ENCODE peak calls at places on chromosomes 1 and 21, in four cellular contexts. M is kidney epithelial cell, Z is astrocyte, O is tibial nerve. R is an unnamed sample.

GRCh38 chr1:105427543-105427942 is 1628.9 kb upstream of the PRMT6 start:
- DNase-seq in M (no peak), Z (no peak), O (no peak), R (no peak)

GRCh38 chr1:232728507-232729263 is 76.5 kb upstream of the MAP10 start:
- DNase-seq in M (no peak), Z (peak), O (no peak), R (no peak)

GRCh38 chr1:36397083-36397377 is 678 bp downstream of the LSM10 start:
- DNase-seq in M (no peak), Z (no peak), O (no peak), R (no peak)

GRCh38 chr1:242184955-242185354 is 186.1 kb upstream of the MAP1LC3C start:
- DNase-seq in M (no peak), Z (no peak), O (no peak), R (no peak)

GRCh38 chr1:206005234-206005633 is 2.0 kb upstream of the RAB7B start:
- DNase-seq in M (no peak), Z (no peak), O (no peak), R (no peak)

GRCh38 chr21:34846214-34846575 is 177.4 kb downstream of the CLIC6 start:
- DNase-seq in M (no peak), Z (no peak), O (no peak), R (no peak)

GRCh38 chr1:243264718-243265117 is 8.9 kb downstream of the SDCCAG8 start:
- DNase-seq in M (no peak), Z (peak), O (no peak), R (no peak)

GRCh38 chr1:67191668-67192520 is 25.6 kb downstream of the IL23R start:
- DNase-seq in M (no peak), Z (no peak), O (no peak), R (no peak)

GRCh38 chr1:4055677-4055967 is 155.6 kb upstream of the C1orf174 start:
- DNase-seq in M (no peak), Z (no peak), O (no peak), R (no peak)

DNA sequence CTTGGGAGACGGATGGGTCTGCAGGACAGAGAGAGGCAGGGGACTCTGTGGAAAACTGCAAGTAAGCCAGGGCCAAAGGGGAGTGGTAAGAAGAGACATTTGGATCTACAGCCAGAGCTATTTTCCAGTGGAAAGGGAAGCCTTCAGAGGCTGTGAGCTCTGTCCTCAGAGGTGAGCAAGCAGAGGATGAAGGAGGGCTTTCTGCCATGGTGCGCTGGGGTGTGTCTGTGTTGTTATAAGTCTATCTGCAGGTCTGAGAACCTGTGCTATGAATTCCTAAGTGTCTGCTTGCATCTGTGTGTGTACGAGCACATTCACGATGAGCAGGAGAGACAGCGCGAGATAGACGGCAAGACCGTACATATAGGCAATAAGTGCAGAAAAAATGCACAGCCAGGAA is 26.9 kb downstream of the DMBX1 start:
- DNase-seq in M (no peak), Z (no peak), O (no peak), R (no peak)
- H3K4me3 ChIP-seq in M (no peak), Z (no peak), O (no peak), R (no peak)

GRCh38 chr1:56578664-56578962 is 750 bp downstream of the PLPP3 start:
- DNase-seq in M (no peak), Z (no peak), O (no peak), R (no peak)

GRCh38 chr1:56580771-56581170 is 1.4 kb upstream of the PLPP3 start:
- DNase-seq in M (no peak), Z (no peak), O (no peak), R (no peak)

GRCh38 chr1:56576880-56577858 is 2.2 kb downstream of the PLPP3 start:
- DNase-seq in M (no peak), Z (no peak), O (no peak), R (no peak)

GRCh38 chr1:56577859-56578663 is 1.3 kb downstream of the PLPP3 start:
- DNase-seq in M (no peak), Z (peak), O (no peak), R (peak)

GRCh38 chr1:56578963-56579875 is at the start of gene PLPP3:
- DNase-seq in M (peak), Z (peak), O (peak), R (peak)
- TF ChIP-seq CTCF in M (peak), Z (peak), O (peak), R (peak)

GRCh38 chr1:218363141-218363540 is 18.0 kb downstream of the TGFB2 start:
- DNase-seq in M (no peak), Z (no peak), O (no peak), R (no peak)
- H3K4me3 ChIP-seq in M (no peak), Z (no peak), O (no peak), R (no peak)

DNA sequence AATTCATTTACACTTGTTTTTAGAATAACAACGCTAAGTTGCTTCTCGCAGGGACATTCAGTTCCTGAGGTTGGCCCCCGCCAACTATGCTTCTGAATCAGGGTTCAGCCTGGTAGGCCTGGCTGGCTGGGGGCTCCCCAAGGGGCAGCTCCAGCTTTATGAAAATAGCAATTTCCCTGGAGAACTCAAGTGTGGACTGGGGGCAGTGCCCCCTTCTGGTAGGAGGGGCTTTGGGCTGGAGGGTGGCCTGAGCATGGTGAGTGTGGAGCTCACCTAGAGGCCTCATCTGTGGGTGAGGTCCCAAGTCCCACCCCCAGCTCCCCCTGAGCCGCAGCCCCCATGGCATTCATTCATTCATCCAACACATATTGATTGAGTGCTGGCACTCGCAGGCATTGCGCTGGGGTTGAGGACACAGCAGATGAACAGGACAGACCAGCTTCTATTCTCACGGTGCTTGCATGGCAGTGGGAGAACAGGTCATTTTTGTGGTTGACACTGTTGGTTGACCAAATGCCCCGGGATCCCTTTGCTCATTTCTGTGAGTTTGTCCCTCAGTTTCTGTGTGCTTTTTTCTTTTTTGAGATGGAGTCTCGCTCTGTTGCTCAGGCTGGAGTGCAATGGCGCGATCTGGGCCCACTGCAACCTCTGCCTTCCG is 79.2 kb downstream of the UBIAD1 start:
- DNase-seq in M (no peak), Z (no peak), O (no peak), R (no peak)
- TF ChIP-seq CTCF in M (no peak), Z (no peak), O (no peak), R (no peak)

GRCh38 chr1:235012436-235013210 is 116.0 kb downstream of the TOMM20 start:
- DNase-seq in M (no peak), Z (no peak), O (no peak), R (no peak)

GRCh38 chr1:235013512-235013911 is 115.1 kb downstream of the TOMM20 start:
- DNase-seq in M (no peak), Z (no peak), O (no peak), R (no peak)

GRCh38 chr1:235009561-235010306 is 118.9 kb downstream of the TOMM20 start:
- DNase-seq in M (no peak), Z (no peak), O (no peak), R (no peak)

GRCh38 chr1:235011064-235011598 is 117.5 kb downstream of the TOMM20 start:
- DNase-seq in M (no peak), Z (no peak), O (no peak), R (no peak)

DNA sequence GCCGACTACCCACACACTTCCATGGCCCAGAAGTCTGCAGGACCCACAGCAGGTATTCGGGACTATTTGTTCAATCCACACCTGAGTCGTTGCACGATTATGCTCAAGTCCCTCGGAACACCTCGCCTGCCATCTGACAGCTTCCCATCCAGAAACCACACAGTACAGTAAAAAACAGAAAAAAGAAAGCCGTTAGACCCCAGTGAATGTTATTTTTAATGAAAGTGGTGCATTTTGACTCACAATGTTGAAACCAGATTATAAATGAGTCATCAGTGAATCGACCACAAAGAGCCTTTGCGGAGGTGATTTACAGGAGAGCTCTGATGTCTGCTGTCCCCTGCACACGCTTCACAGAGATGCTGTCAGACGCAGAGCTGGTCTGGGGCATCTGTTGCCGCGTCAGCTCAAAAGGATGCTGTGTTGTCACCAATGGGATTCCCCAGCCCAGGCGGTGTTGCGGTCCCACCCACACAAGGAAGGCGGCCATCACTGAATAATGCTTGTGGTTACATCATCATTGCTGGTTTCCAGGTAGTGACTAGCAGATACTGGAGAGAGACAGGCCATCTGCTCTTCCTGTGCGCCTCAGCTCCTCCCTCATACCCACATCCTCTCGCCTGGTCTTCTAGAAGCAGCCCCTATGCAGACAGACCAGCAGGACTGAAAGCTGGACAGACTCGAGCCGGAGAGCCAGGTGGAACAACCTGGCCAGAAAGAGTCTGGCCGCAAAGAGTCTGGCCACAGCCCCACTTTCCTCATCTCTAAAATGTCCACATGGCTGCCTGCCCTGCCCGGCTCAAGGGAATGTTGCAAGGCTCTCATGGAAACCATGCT is 116.8 kb downstream of the TOMM20 start:
- DNase-seq in M (peak), Z (peak), O (no peak), R (peak)
- H3K4me3 ChIP-seq in M (no peak), Z (peak), O (no peak), R (peak)

DNA sequence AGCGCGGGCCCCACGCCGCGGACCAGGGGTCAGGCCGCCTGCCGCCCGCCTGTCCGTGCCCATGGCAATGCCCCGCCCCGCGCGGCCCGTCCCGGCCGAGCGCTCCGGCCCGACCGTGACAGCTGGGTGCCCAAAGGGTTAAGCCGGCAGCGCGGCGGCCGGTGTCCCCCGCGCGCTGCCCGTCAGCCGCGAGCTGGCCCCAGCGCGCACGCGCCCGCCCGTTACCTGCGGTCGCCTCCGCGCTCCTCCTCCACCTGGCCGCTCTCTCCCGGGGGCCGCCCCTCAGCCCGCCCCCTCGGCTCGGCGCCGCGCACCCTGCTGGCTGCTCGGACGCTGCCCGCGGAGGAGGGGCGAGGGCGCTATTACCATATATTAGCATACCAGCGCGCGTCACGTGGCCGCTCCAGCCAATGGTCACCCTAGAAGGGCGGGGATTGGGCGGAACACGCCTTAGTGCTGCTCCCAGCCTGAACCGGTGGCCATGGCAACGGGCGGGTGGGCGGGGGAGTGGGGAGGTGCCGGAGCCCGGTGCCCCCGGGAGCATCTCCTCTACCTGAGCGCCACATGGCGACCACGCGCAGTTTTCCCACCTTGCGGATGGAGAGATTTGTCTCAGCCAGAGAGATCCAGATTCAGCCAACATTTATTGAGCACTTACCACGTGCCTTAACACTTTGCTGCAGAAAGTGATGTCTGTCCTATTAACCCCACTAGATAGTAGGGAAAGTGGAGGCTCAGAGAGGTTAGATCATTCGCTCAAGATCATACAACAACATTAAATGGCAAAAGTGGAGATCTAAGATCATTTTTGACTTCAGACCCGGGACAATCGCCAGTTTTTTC is at the start of gene PHC2:
- DNase-seq in M (peak), Z (peak), O (peak), R (peak)
- TF ChIP-seq CTCF in M (no peak), Z (no peak), O (peak), R (no peak)

GRCh38 chr1:90716552-90717355 is at the start of gene BARHL2:
- DNase-seq in M (no peak), Z (no peak), O (no peak), R (no peak)

GRCh38 chr1:90717665-90718410 is 736 bp upstream of the BARHL2 start:
- DNase-seq in M (no peak), Z (no peak), O (no peak), R (no peak)

GRCh38 chr1:90715334-90715733 is 1.8 kb downstream of the BARHL2 start:
- DNase-seq in M (no peak), Z (no peak), O (no peak), R (no peak)

GRCh38 chr1:90717356-90717664 is 208 bp upstream of the BARHL2 start:
- DNase-seq in M (no peak), Z (no peak), O (no peak), R (no peak)

DNA sequence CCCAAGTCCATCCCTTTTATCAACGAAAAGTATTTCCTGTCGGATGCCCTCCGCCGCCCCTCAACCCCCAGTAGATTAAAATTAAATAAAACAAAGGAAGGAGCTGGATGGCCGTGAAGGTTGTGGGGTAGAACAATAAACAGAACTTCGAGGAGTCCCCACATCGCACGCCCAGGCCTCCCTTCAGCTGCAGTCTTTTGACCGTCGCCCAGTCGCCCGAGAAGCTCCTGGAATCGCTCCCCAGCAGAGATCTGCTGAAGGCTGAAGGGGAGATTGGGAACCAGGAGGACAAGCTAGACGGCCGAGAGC is 905 bp downstream of the BARHL2 start:
- DNase-seq in M (no peak), Z (no peak), O (no peak), R (no peak)
- H3K4me3 ChIP-seq in M (no peak), Z (no peak), O (no peak), R (no peak)

DNA sequence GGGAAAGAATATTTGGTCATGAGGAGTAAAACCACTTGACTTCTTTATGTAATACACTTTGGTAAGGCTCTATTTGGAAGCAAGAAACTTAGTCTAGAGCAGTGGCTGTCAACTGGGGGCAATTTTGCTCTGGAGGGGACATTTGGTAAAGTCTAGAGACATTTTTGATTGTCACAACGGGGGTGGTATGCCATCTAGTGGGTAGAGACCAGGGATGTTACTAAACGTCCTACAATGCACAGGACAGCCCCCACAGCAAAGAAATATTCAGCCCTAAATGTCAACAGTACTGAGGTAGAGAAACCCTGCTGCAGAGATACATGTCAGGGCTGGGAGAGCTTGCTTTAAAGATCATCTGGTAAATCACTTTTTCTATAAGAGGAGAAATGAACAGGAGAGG is 13.5 kb downstream of the FUCA1 start:
- DNase-seq in M (no peak), Z (no peak), O (no peak), R (no peak)
- TF ChIP-seq CTCF in M (no peak), Z (peak), O (no peak), R (peak)

R was measured in retinal pigment epithelial cell.